ENCODE peak calls at places on chromosomes 6 and 20, in seven cellular contexts. N, P, I, H, A, Y and D are unnamed samples.

GRCh38 chr20:535958-536357 is 7.6 kb downstream of the CSNK2A1 start:
- DNase-seq in N (no peak), P (no peak), I (no peak), H (no peak), A (no peak), Y (no peak), D (no peak)

GRCh38 chr20:34581341-34582189 is 23.0 kb downstream of the MAP1LC3A start:
- DNase-seq in N (no peak), P (no peak), I (no peak), H (no peak), A (no peak), Y (no peak), D (no peak)

GRCh38 chr6:50021894-50022293 is at the start of gene DEFB110:
- DNase-seq in N (no peak), P (no peak), I (no peak), H (no peak), A (no peak), Y (no peak), D (no peak)

GRCh38 chr6:131231886-131232285 is 96.6 kb downstream of the AKAP7 start:
- DNase-seq in N (no peak), P (no peak), I (no peak), H (no peak), A (no peak), Y (no peak), D (peak)

GRCh38 chr6:170019259-170020040 is 268.0 kb downstream of the ERMARD start:
- DNase-seq in N (no peak), P (no peak), I (no peak), H (no peak), A (no peak), Y (no peak), D (no peak)

GRCh38 chr20:63767886-63768285 is 28.3 kb downstream of the SLC2A4RG start:
- DNase-seq in N (no peak), P (no peak), I (no peak), H (no peak), A (no peak), Y (no peak), D (no peak)

GRCh38 chr6:84078335-84078734 is 44.8 kb downstream of the MRAP2 start:
- DNase-seq in N (no peak), P (no peak), I (no peak), H (no peak), A (no peak), Y (no peak), D (peak)

GRCh38 chr20:21342656-21343345 is 39.7 kb downstream of the XRN2 start:
- DNase-seq in N (no peak), P (no peak), I (no peak), H (no peak), A (no peak), Y (no peak), D (no peak)

GRCh38 chr6:154962751-154963150 is 32.4 kb upstream of the TIAM2 start:
- DNase-seq in N (no peak), P (no peak), I (no peak), H (no peak), A (no peak), Y (no peak), D (no peak)

GRCh38 chr20:49276201-49276894 is 1.5 kb downstream of the ZNFX1 start:
- DNase-seq in N (no peak), P (no peak), I (no peak), H (no peak), A (no peak), Y (no peak), D (peak)

GRCh38 chr6:137218917-137219663 is at the start of gene IFNGR1:
- DNase-seq in N (peak), P (peak), I (peak), H (peak), A (peak), Y (peak), D (peak)

GRCh38 chr20:17161661-17162410 is 65.0 kb upstream of the PCSK2 start:
- DNase-seq in N (no peak), P (no peak), I (no peak), H (no peak), A (no peak), Y (no peak), D (no peak)

GRCh38 chr6:168557512-168557911 is 116.5 kb downstream of the SMOC2 start:
- DNase-seq in N (no peak), P (no peak), I (no peak), H (no peak), A (no peak), Y (no peak), D (no peak)

GRCh38 chr20:3890410-3890751 is 1.2 kb downstream of the PANK2 start:
- DNase-seq in N (no peak), P (no peak), I (no peak), H (no peak), A (no peak), Y (no peak), D (peak)

GRCh38 chr6:56549014-56549413 is 93.7 kb downstream of the DST start:
- DNase-seq in N (no peak), P (no peak), I (no peak), H (no peak), A (no peak), Y (no peak), D (no peak)

GRCh38 chr6:70312165-70312564 is 9.3 kb upstream of the COL9A1 start:
- DNase-seq in N (peak), P (no peak), I (no peak), H (no peak), A (no peak), Y (no peak), D (peak)

GRCh38 chr6:159174263-159174974 is 5.2 kb downstream of the FNDC1 start:
- DNase-seq in N (peak), P (peak), I (peak), H (peak), A (peak), Y (peak), D (peak)

GRCh38 chr20:31894980-31895675 is 24.7 kb downstream of the TTLL9 start:
- DNase-seq in N (no peak), P (no peak), I (no peak), H (no peak), A (peak), Y (peak), D (no peak)

GRCh38 chr6:1611322-1611571 is 1.5 kb downstream of the FOXC1 start:
- DNase-seq in N (no peak), P (no peak), I (no peak), H (no peak), A (no peak), Y (no peak), D (peak)

GRCh38 chr6:25215881-25216280 is 63.3 kb upstream of the CARMIL1 start:
- DNase-seq in N (no peak), P (no peak), I (no peak), H (no peak), A (no peak), Y (no peak), D (no peak)

GRCh38 chr20:25584905-25585704 is at the start of gene NINL:
- DNase-seq in N (no peak), P (peak), I (peak), H (peak), A (peak), Y (peak), D (peak)

GRCh38 chr20:15642676-15643075 is 930.6 kb downstream of the KIF16B start:
- DNase-seq in N (no peak), P (no peak), I (no peak), H (no peak), A (no peak), Y (no peak), D (no peak)

GRCh38 chr6:84774174-84775158 is 10.1 kb upstream of the TBX18 start:
- DNase-seq in N (no peak), P (peak), I (no peak), H (peak), A (peak), Y (no peak), D (peak)

GRCh38 chr6:149044394-149044965 is 273.0 kb upstream of the TAB2 start:
- DNase-seq in N (no peak), P (no peak), I (no peak), H (no peak), A (no peak), Y (no peak), D (no peak)

GRCh38 chr20:5549200-5549599 is 201.0 kb upstream of the SHLD1 start:
- DNase-seq in N (no peak), P (no peak), I (no peak), H (no peak), A (no peak), Y (no peak), D (no peak)